ENCODE peak calls at places on chromosomes 12 and 14, in four cellular contexts. One of them, this sample, is unnamed. For H3K36me3, the result is how much of the 10 kb centered on the place peaks cover.

GRCh38 chr14:36256131-36256801 is 64.2 kb downstream of the MBIP start:
- DNase-seq in PC-3: no peak
- DNase-seq in heart left ventricle: no peak
- DNase-seq in kidney epithelial cell: no peak
- DNase-seq in this sample: peak

GRCh38 chr14:99645545-99646505 is 896 bp downstream of the HHIPL1 start:
- DNase-seq in PC-3: no peak
- DNase-seq in heart left ventricle: no peak
- DNase-seq in kidney epithelial cell: no peak
- DNase-seq in this sample: no peak

GRCh38 chr12:125097427-125097826 is 32.2 kb downstream of the AACS start:
- DNase-seq in PC-3: no peak
- DNase-seq in heart left ventricle: peak
- DNase-seq in kidney epithelial cell: no peak
- DNase-seq in this sample: no peak

GRCh38 chr14:70416322-70416716 is 571 bp downstream of the SYNJ2BP start:
- DNase-seq in PC-3: peak
- DNase-seq in heart left ventricle: no peak
- DNase-seq in kidney epithelial cell: no peak
- DNase-seq in this sample: no peak

GRCh38 chr12:3988519-3989217 is 115.5 kb upstream of the PARP11 start:
- DNase-seq in PC-3: no peak
- DNase-seq in heart left ventricle: no peak
- DNase-seq in kidney epithelial cell: no peak
- DNase-seq in this sample: peak

GRCh38 chr12:48445538-48445937 is 26.8 kb upstream of the ANP32D start:
- DNase-seq in PC-3: no peak
- DNase-seq in heart left ventricle: no peak
- DNase-seq in kidney epithelial cell: no peak
- DNase-seq in this sample: no peak

GRCh38 chr14:106141242-106142220 is 615.1 kb downstream of the TMEM121 start:
- DNase-seq in PC-3: no peak
- DNase-seq in heart left ventricle: no peak
- DNase-seq in kidney epithelial cell: no peak
- DNase-seq in this sample: no peak

GRCh38 chr12:23253191-23253590 is 628.2 kb downstream of the ETNK1 start:
- DNase-seq in PC-3: no peak
- DNase-seq in heart left ventricle: no peak
- DNase-seq in kidney epithelial cell: no peak
- DNase-seq in this sample: no peak

GRCh38 chr12:24960222-24960855 is 11.4 kb upstream of the BCAT1 start:
- DNase-seq in PC-3: peak
- DNase-seq in heart left ventricle: no peak
- DNase-seq in kidney epithelial cell: no peak
- DNase-seq in this sample: peak

GRCh38 chr12:5546616-5547015 is 114.7 kb downstream of the NTF3 start:
- DNase-seq in PC-3: no peak
- DNase-seq in heart left ventricle: no peak
- DNase-seq in kidney epithelial cell: no peak
- DNase-seq in this sample: no peak

GRCh38 chr14:102805454-102805891 is 28.2 kb downstream of the TRAF3 start:
- DNase-seq in PC-3: peak
- DNase-seq in heart left ventricle: no peak
- DNase-seq in kidney epithelial cell: peak
- DNase-seq in this sample: no peak

GRCh38 chr14:95442633-95443021 is 73.8 kb downstream of the SYNE3 start:
- DNase-seq in PC-3: peak
- DNase-seq in heart left ventricle: peak
- DNase-seq in kidney epithelial cell: no peak
- DNase-seq in this sample: peak

GRCh38 chr14:69069020-69069421 is 83.9 kb downstream of the DCAF5 start:
- DNase-seq in PC-3: peak
- DNase-seq in heart left ventricle: no peak
- DNase-seq in kidney epithelial cell: no peak
- DNase-seq in this sample: no peak

GRCh38 chr12:62862259-62862881 is 72.6 kb downstream of the PPM1H start:
- DNase-seq in PC-3: peak
- DNase-seq in heart left ventricle: no peak
- DNase-seq in kidney epithelial cell: no peak
- DNase-seq in this sample: peak

GRCh38 chr12:112602150-112602549 is 183.4 kb downstream of the PTPN11 start:
- DNase-seq in PC-3: no peak
- DNase-seq in heart left ventricle: no peak
- DNase-seq in kidney epithelial cell: no peak
- DNase-seq in this sample: no peak

GRCh38 chr12:113092478-113093408 is 36.2 kb downstream of the DTX1 start:
- DNase-seq in PC-3: peak
- DNase-seq in heart left ventricle: peak
- DNase-seq in kidney epithelial cell: no peak
- DNase-seq in this sample: peak

GRCh38 chr12:30726647-30727046 is 28.1 kb downstream of the CAPRIN2 start:
- DNase-seq in PC-3: no peak
- DNase-seq in heart left ventricle: no peak
- DNase-seq in kidney epithelial cell: no peak
- DNase-seq in this sample: no peak

GRCh38 chr14:62691613-62692489 is 353.4 kb downstream of the KCNH5 start:
- DNase-seq in PC-3: peak
- DNase-seq in heart left ventricle: no peak
- DNase-seq in kidney epithelial cell: peak
- DNase-seq in this sample: peak

GRCh38 chr14:96117101-96117897 is 78.1 kb downstream of the C14orf132 start:
- DNase-seq in PC-3: peak
- DNase-seq in heart left ventricle: no peak
- DNase-seq in kidney epithelial cell: no peak
- DNase-seq in this sample: peak

GRCh38 chr14:76806446-76806845 is 6.2 kb downstream of the ANGEL1 start:
- DNase-seq in PC-3: no peak
- DNase-seq in heart left ventricle: no peak
- DNase-seq in kidney epithelial cell: no peak
- DNase-seq in this sample: no peak

GRCh38 chr14:29749327-29749726 is 178.3 kb downstream of the PRKD1 start:
- DNase-seq in PC-3: peak
- DNase-seq in heart left ventricle: no peak
- DNase-seq in kidney epithelial cell: peak
- DNase-seq in this sample: no peak

GRCh38 chr12:114226241-114226928 is 179.6 kb downstream of the TBX5 start:
- DNase-seq in PC-3: no peak
- DNase-seq in heart left ventricle: no peak
- DNase-seq in kidney epithelial cell: no peak
- DNase-seq in this sample: no peak

GRCh38 chr14:55272922-55273321 is 1.7 kb downstream of the FBXO34 start:
- DNase-seq in PC-3: peak
- DNase-seq in heart left ventricle: no peak
- DNase-seq in kidney epithelial cell: no peak
- DNase-seq in this sample: peak

GRCh38 chr14:104665663-104666522 is 23.5 kb upstream of the INF2 start:
- DNase-seq in PC-3: peak
- DNase-seq in heart left ventricle: no peak
- DNase-seq in kidney epithelial cell: no peak
- DNase-seq in this sample: peak

GRCh38 chr14:94021001-94021400 is 5.1 kb upstream of the OTUB2 start:
- DNase-seq in PC-3: peak
- DNase-seq in heart left ventricle: no peak
- DNase-seq in kidney epithelial cell: peak
- DNase-seq in this sample: peak

DNA sequence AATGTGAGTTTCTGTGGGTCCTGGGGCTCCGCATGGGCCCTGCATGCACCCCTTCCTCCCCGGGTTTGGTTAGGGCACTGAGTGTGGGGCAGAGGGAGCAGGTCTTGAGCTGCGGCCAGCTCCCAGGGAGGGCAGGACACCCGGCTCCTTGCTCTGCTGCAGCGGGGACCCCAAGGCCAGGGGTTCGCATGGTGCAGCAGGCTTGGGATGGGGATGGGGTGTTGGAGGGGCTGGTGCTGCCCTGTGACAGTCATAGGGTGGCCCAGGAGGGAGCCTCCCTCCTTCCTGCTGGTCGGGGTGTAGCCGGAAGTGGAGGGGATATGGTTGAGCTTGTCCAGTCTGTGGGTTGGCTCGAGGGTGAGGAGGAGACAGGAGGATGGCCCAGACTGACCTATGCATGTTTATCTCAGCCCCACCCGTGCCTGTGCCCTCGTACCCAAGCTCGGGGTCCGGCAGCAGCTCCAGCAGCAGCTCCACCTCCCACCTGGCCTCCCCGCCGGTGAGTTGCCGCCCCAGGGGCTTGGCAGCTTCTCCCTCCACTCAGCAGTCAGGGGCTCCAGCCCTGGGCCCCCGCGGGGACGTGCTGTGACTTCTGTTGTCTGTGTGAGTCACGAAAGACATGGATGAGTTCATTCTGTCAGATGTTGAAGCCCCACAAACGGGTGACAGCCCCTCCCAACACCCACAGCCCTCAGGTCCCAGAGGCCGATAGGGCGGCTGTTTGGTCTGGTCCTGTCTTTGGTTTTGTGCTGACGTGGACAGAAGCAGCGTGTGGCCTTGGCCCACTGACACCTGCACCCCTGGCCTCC is 16.1 kb downstream of the ULK1 start:
- DNase-seq in PC-3: peak
- DNase-seq in heart left ventricle: no peak
- DNase-seq in kidney epithelial cell: no peak
- DNase-seq in this sample: no peak
- H3K36me3 ChIP-seq in PC-3: under half
- H3K36me3 ChIP-seq in heart left ventricle: half or more
- H3K36me3 ChIP-seq in kidney epithelial cell: under half
- H3K36me3 ChIP-seq in this sample: under half

GRCh38 chr14:65069874-65070709 is 32.2 kb downstream of the MAX start:
- DNase-seq in PC-3: peak
- DNase-seq in heart left ventricle: no peak
- DNase-seq in kidney epithelial cell: no peak
- DNase-seq in this sample: peak
- H3K4me3 ChIP-seq in PC-3: peak
- H3K4me3 ChIP-seq in heart left ventricle: no peak
- H3K4me3 ChIP-seq in kidney epithelial cell: no peak
- H3K4me3 ChIP-seq in this sample: no peak

GRCh38 chr12:67355428-67356385 is 86.5 kb downstream of the CAND1 start:
- DNase-seq in PC-3: peak
- DNase-seq in heart left ventricle: no peak
- DNase-seq in kidney epithelial cell: no peak
- DNase-seq in this sample: peak
- TF ChIP-seq CTCF in PC-3: peak
- TF ChIP-seq CTCF in heart left ventricle: peak
- TF ChIP-seq CTCF in kidney epithelial cell: peak
- TF ChIP-seq CTCF in this sample: peak

GRCh38 chr12:101325590-101325989 is 45.7 kb downstream of the UTP20 start:
- DNase-seq in PC-3: no peak
- DNase-seq in heart left ventricle: no peak
- DNase-seq in kidney epithelial cell: no peak
- DNase-seq in this sample: no peak
- H3K36me3 ChIP-seq in PC-3: half or more
- H3K36me3 ChIP-seq in heart left ventricle: half or more
- H3K36me3 ChIP-seq in kidney epithelial cell: under half
- H3K36me3 ChIP-seq in this sample: under half

GRCh38 chr14:92407395-92407794 is 84.4 kb downstream of the SLC24A4 start:
- DNase-seq in PC-3: no peak
- DNase-seq in heart left ventricle: no peak
- DNase-seq in kidney epithelial cell: no peak
- DNase-seq in this sample: no peak
- H3K4me3 ChIP-seq in PC-3: no peak
- H3K4me3 ChIP-seq in heart left ventricle: no peak
- H3K4me3 ChIP-seq in kidney epithelial cell: no peak
- H3K4me3 ChIP-seq in this sample: no peak

DNA sequence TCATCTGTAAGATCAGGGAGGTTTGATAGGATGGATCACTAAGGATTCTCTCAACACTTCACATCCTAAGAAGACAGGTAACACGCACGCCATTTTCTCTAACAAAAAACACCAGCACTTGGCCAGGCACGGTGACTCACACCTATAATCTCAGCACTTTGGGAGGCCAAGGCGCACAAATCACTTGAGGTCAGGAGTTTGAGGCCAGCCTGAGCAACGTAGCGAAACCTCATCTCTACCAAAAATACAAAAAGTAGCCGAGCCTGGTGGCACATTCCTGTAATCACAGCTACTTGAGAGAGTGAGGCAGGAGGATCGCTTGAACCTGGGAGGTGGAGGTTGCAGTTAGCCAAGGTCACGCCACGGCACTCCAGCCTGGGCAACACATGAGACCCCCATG is 10.5 kb upstream of the CDK2AP1 start:
- DNase-seq in PC-3: no peak
- DNase-seq in heart left ventricle: no peak
- DNase-seq in kidney epithelial cell: no peak
- DNase-seq in this sample: no peak
- TF ChIP-seq CTCF in PC-3: no peak
- TF ChIP-seq CTCF in heart left ventricle: no peak
- TF ChIP-seq CTCF in kidney epithelial cell: no peak
- TF ChIP-seq CTCF in this sample: no peak

GRCh38 chr12:122235741-122236140 is 9.9 kb upstream of the DIABLO start:
- DNase-seq in PC-3: no peak
- DNase-seq in heart left ventricle: no peak
- DNase-seq in kidney epithelial cell: no peak
- DNase-seq in this sample: no peak
- H3K36me3 ChIP-seq in PC-3: under half
- H3K36me3 ChIP-seq in heart left ventricle: half or more
- H3K36me3 ChIP-seq in kidney epithelial cell: under half
- H3K36me3 ChIP-seq in this sample: under half

DNA sequence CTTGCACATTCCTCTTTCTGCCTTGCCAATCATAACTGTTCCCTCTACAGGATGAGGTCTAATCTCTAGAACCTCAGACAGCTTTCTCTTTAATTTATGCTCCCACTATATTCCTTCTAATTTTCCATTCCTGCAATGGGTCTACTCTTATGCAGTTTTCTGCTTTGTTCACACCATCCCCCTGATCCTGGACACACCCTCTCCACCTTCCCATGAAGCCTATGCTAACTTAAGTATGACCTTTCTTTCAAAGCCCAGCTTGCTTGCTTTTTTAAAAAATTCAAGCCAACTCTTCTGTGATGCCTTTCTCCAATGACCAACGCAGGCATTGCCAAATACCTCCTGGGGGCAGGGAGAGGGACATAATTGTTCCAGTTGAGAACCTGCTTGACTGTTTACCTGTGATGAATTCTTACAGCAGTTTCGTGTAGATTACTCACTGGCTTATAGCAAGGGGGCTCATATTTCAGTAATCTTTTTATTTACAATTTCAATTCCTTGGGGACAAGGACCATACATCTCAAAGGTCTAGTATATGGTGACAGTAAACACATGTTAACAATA is 7.8 kb downstream of the SLC38A1 start:
- DNase-seq in PC-3: peak
- DNase-seq in heart left ventricle: no peak
- DNase-seq in kidney epithelial cell: no peak
- DNase-seq in this sample: peak
- H3K4me3 ChIP-seq in PC-3: peak
- H3K4me3 ChIP-seq in heart left ventricle: no peak
- H3K4me3 ChIP-seq in kidney epithelial cell: no peak
- H3K4me3 ChIP-seq in this sample: no peak

This sample was measured in bronchial epithelial cell.